ENCODE peak calls at places on chromosomes 16 and 17, in five cellular contexts. One of them, this sample, is unnamed.

GRCh38 chr16:70576431-70577255 is 53.0 kb downstream of the SF3B3 start:
- DNase-seq in tibial nerve: no peak
- DNase-seq in body of pancreas: no peak
- DNase-seq in pancreas: no peak
- DNase-seq in brain microvascular endothelial cell: peak; percentile 33
- DNase-seq in this sample: no peak

GRCh38 chr16:3145151-3145550 is 10.3 kb downstream of the ZNF213 start:
- DNase-seq in tibial nerve: no peak
- DNase-seq in body of pancreas: no peak
- DNase-seq in pancreas: no peak
- DNase-seq in brain microvascular endothelial cell: no peak
- DNase-seq in this sample: no peak

GRCh38 chr17:41718287-41718645 is 6.1 kb downstream of the GAST start:
- DNase-seq in tibial nerve: no peak
- DNase-seq in body of pancreas: no peak
- DNase-seq in pancreas: no peak
- DNase-seq in brain microvascular endothelial cell: no peak
- DNase-seq in this sample: no peak

GRCh38 chr17:8964801-8965393 is 610 bp downstream of the PIK3R5 start:
- DNase-seq in tibial nerve: no peak
- DNase-seq in body of pancreas: peak; percentile 9
- DNase-seq in pancreas: no peak
- DNase-seq in brain microvascular endothelial cell: no peak
- DNase-seq in this sample: no peak

GRCh38 chr16:20181386-20181785 is 107.7 kb upstream of the GPR139 start:
- DNase-seq in tibial nerve: no peak
- DNase-seq in body of pancreas: no peak
- DNase-seq in pancreas: no peak
- DNase-seq in brain microvascular endothelial cell: no peak
- DNase-seq in this sample: no peak

GRCh38 chr17:57622327-57622885 is 122.7 kb downstream of the CCDC182 start:
- DNase-seq in tibial nerve: no peak
- DNase-seq in body of pancreas: no peak
- DNase-seq in pancreas: no peak
- DNase-seq in brain microvascular endothelial cell: no peak
- DNase-seq in this sample: no peak

GRCh38 chr16:81807767-81808166 is 28.7 kb downstream of the PLCG2 start:
- DNase-seq in tibial nerve: no peak
- DNase-seq in body of pancreas: no peak
- DNase-seq in pancreas: no peak
- DNase-seq in brain microvascular endothelial cell: no peak
- DNase-seq in this sample: no peak

GRCh38 chr17:33228548-33228947 is 64.5 kb downstream of the ASIC2 start:
- DNase-seq in tibial nerve: no peak
- DNase-seq in body of pancreas: no peak
- DNase-seq in pancreas: no peak
- DNase-seq in brain microvascular endothelial cell: no peak
- DNase-seq in this sample: no peak

GRCh38 chr17:22277595-22277994 is 585.3 kb downstream of the KCNJ18 start:
- DNase-seq in tibial nerve: no peak
- DNase-seq in body of pancreas: no peak
- DNase-seq in pancreas: no peak
- DNase-seq in brain microvascular endothelial cell: no peak
- DNase-seq in this sample: no peak

GRCh38 chr17:7686221-7687071 is 844 bp downstream of the TP53 start:
- DNase-seq in tibial nerve: peak; percentile 66
- DNase-seq in body of pancreas: peak; percentile 77
- DNase-seq in pancreas: peak; percentile 76
- DNase-seq in brain microvascular endothelial cell: peak; percentile 68
- DNase-seq in this sample: peak; percentile 82

GRCh38 chr17:17860761-17861107 is 23.9 kb upstream of the SREBF1 start:
- DNase-seq in tibial nerve: no peak
- DNase-seq in body of pancreas: no peak
- DNase-seq in pancreas: no peak
- DNase-seq in brain microvascular endothelial cell: no peak
- DNase-seq in this sample: no peak

GRCh38 chr17:75183999-75184884 is 1.5 kb upstream of the SUMO2 start:
- DNase-seq in tibial nerve: no peak
- DNase-seq in body of pancreas: no peak
- DNase-seq in pancreas: no peak
- DNase-seq in brain microvascular endothelial cell: no peak
- DNase-seq in this sample: no peak

DNA sequence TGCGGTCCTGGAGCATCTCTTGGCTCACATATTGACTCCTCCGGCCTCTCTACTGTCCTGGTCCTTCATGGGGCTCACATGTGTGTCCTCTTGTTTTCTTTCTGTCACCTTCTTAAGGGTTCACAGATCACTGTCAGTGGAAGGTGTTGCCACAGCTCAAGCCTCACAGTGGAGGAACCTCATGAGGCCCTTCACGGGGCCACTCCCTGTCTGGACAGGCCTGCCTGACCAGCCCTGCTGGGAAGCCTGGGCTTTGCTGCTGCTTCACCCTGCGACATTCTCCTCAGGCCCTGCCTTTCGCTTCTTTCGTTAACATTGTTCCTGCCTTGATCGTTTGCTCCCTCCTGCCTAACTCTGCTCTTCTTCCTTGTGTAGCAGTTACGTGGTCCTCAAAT is 56.0 kb downstream of the WDR45B start:
- DNase-seq in tibial nerve: no peak
- DNase-seq in body of pancreas: peak; percentile 20
- DNase-seq in pancreas: no peak
- DNase-seq in brain microvascular endothelial cell: no peak
- DNase-seq in this sample: no peak
- H3K27ac ChIP-seq in tibial nerve: peak overlapping the region; percentile 98
- H3K27ac ChIP-seq in body of pancreas: peak overlapping the region; percentile 92
- H3K27ac ChIP-seq in pancreas: peak overlapping the region; percentile 96
- H3K27ac ChIP-seq in brain microvascular endothelial cell: no peak overlapping the region
- H3K27ac ChIP-seq in this sample: peak overlapping the region; percentile 35

DNA sequence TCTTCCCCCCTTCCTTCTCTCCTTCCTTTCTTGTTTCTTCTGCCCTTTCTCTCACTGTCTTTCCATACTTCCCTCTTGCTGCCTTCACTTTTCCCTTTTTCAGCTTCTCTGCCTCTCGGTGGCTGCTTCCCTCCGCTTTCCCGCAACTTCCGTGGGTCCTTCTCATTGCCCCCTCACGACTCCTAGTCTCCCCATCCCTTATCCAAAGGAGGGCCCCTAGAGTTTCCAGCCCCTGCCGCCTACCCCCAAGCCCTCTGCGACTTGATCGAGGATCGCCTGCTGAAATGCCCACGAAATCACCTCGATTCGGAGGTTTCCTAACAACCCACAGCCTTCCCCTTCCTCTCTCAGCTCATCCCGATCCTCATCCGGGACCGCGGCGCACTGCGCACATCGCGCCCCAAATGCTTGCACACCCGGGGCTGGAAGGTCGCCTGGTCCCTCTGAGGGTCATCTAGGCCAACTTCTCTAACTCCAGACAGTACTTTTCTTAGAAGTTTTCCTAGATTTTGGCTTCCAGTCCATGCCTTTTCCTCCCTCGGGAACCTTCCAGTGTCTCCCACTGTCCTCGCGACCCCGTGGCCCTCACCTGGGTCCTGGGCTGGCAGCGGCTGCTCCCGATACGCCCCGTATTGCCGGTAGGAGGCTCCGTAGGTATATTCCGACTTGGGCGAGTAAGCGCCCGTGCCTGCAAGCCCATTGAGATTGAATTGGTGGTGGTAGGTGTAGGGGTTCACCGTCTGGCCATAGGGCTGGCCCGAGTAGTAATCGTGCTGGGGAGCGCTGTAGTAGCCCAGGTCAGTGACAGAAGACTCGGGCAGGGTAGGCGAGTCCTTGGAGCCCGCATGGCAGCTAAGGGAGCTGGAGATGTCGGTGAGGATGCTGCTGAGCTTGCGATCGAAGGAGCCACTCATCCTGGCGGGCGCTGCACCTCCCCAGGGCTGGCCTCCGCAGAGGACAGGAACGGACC is 654 bp downstream of the DLX3 start:
- DNase-seq in tibial nerve: no peak
- DNase-seq in body of pancreas: no peak
- DNase-seq in pancreas: no peak
- DNase-seq in brain microvascular endothelial cell: no peak
- DNase-seq in this sample: peak; percentile 66
- TF ChIP-seq CTCF in tibial nerve: no peak
- TF ChIP-seq CTCF in body of pancreas: no peak
- TF ChIP-seq CTCF in pancreas: no peak
- TF ChIP-seq CTCF in brain microvascular endothelial cell: no peak
- TF ChIP-seq CTCF in this sample: peak; percentile 42

GRCh38 chr17:48930435-48930873 is 14.2 kb downstream of the SNF8 start:
- DNase-seq in tibial nerve: no peak
- DNase-seq in body of pancreas: no peak
- DNase-seq in pancreas: no peak
- DNase-seq in brain microvascular endothelial cell: no peak
- DNase-seq in this sample: peak; percentile 37
- H3K36me3 ChIP-seq in tibial nerve: peaks cover 2% of the 10 kb centered on the region
- H3K36me3 ChIP-seq in body of pancreas: peaks cover 24% of the 10 kb centered on the region
- H3K36me3 ChIP-seq in pancreas: peaks cover 47% of the 10 kb centered on the region
- H3K36me3 ChIP-seq in brain microvascular endothelial cell: peaks cover 93% of the 10 kb centered on the region
- H3K36me3 ChIP-seq in this sample: peaks cover 97% of the 10 kb centered on the region

GRCh38 chr16:10923650-10924214 is 18.5 kb downstream of the DEXI start:
- DNase-seq in tibial nerve: no peak
- DNase-seq in body of pancreas: peak; percentile 60
- DNase-seq in pancreas: peak; percentile 56
- DNase-seq in brain microvascular endothelial cell: no peak
- DNase-seq in this sample: no peak
- H3K27ac ChIP-seq in tibial nerve: peak overlapping the region; percentile 53
- H3K27ac ChIP-seq in body of pancreas: no peak overlapping the region
- H3K27ac ChIP-seq in pancreas: no peak overlapping the region
- H3K27ac ChIP-seq in brain microvascular endothelial cell: no peak overlapping the region
- H3K27ac ChIP-seq in this sample: no peak overlapping the region

DNA sequence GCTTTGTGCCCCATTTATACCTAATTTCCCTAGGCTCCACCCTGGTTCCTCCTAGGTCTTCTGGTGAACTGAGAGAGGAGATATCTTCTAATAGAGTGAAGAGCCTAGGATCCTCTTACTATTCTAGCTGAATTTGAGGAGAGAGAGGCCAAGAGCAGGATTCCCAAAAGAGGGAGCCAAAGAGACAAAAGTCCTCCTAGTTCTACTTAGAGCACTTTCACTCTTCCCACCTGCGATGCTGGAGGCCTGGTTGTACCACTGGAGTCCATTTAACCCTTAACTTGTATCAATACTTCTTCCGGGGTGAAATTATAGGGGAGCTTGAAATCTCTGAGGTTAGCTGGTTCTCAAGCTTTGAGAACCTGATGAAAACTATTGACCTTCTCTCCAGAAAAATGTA is 3.4 kb upstream of the SSH2 start:
- DNase-seq in tibial nerve: no peak
- DNase-seq in body of pancreas: no peak
- DNase-seq in pancreas: no peak
- DNase-seq in brain microvascular endothelial cell: peak; percentile 16
- DNase-seq in this sample: peak; percentile 19
- TF ChIP-seq CTCF in tibial nerve: no peak
- TF ChIP-seq CTCF in body of pancreas: no peak
- TF ChIP-seq CTCF in pancreas: no peak
- TF ChIP-seq CTCF in brain microvascular endothelial cell: peak; percentile 58
- TF ChIP-seq CTCF in this sample: peak; percentile 42

GRCh38 chr16:27522173-27522707 is 27.5 kb downstream of the GTF3C1 start:
- DNase-seq in tibial nerve: no peak
- DNase-seq in body of pancreas: no peak
- DNase-seq in pancreas: no peak
- DNase-seq in brain microvascular endothelial cell: no peak
- DNase-seq in this sample: no peak
- H3K36me3 ChIP-seq in tibial nerve: peaks cover 4% of the 10 kb centered on the region
- H3K36me3 ChIP-seq in body of pancreas: peaks cover 33% of the 10 kb centered on the region
- H3K36me3 ChIP-seq in pancreas: peaks cover 36% of the 10 kb centered on the region
- H3K36me3 ChIP-seq in brain microvascular endothelial cell: peaks cover 63% of the 10 kb centered on the region
- H3K36me3 ChIP-seq in this sample: peaks cover 78% of the 10 kb centered on the region

GRCh38 chr17:66301864-66302741 is at the start of gene PRKCA:
- DNase-seq in tibial nerve: peak; percentile 37
- DNase-seq in body of pancreas: peak; percentile 83
- DNase-seq in pancreas: peak; percentile 80
- DNase-seq in brain microvascular endothelial cell: peak; percentile 41
- DNase-seq in this sample: peak; percentile 68

GRCh38 chr17:66304304-66305174 is 2.1 kb downstream of the PRKCA start:
- DNase-seq in tibial nerve: no peak
- DNase-seq in body of pancreas: peak; percentile 18
- DNase-seq in pancreas: no peak
- DNase-seq in brain microvascular endothelial cell: no peak
- DNase-seq in this sample: no peak

GRCh38 chr17:66301418-66301863 is 972 bp upstream of the PRKCA start:
- DNase-seq in tibial nerve: no peak
- DNase-seq in body of pancreas: no peak
- DNase-seq in pancreas: no peak
- DNase-seq in brain microvascular endothelial cell: no peak
- DNase-seq in this sample: no peak

GRCh38 chr17:66300956-66301355 is 1.5 kb upstream of the PRKCA start:
- DNase-seq in tibial nerve: no peak
- DNase-seq in body of pancreas: no peak
- DNase-seq in pancreas: no peak
- DNase-seq in brain microvascular endothelial cell: no peak
- DNase-seq in this sample: no peak

GRCh38 chr17:66302761-66303626 is 581 bp downstream of the PRKCA start:
- DNase-seq in tibial nerve: peak; percentile 39
- DNase-seq in body of pancreas: peak; percentile 77
- DNase-seq in pancreas: peak; percentile 66
- DNase-seq in brain microvascular endothelial cell: peak; percentile 12
- DNase-seq in this sample: peak; percentile 65
- H3K27ac ChIP-seq in tibial nerve: peak overlapping the region; percentile 84
- H3K27ac ChIP-seq in body of pancreas: peak overlapping the region; percentile 74
- H3K27ac ChIP-seq in pancreas: peak overlapping the region; percentile 71
- H3K27ac ChIP-seq in brain microvascular endothelial cell: peak overlapping the region; percentile 22
- H3K27ac ChIP-seq in this sample: peak overlapping the region; percentile 14

GRCh38 chr17:49970498-49970897 is 1.5 kb downstream of the DLX4 start:
- DNase-seq in tibial nerve: no peak
- DNase-seq in body of pancreas: no peak
- DNase-seq in pancreas: no peak
- DNase-seq in brain microvascular endothelial cell: no peak
- DNase-seq in this sample: no peak
- TF ChIP-seq CTCF in tibial nerve: no peak
- TF ChIP-seq CTCF in body of pancreas: no peak
- TF ChIP-seq CTCF in pancreas: no peak
- TF ChIP-seq CTCF in brain microvascular endothelial cell: no peak
- TF ChIP-seq CTCF in this sample: no peak

DNA sequence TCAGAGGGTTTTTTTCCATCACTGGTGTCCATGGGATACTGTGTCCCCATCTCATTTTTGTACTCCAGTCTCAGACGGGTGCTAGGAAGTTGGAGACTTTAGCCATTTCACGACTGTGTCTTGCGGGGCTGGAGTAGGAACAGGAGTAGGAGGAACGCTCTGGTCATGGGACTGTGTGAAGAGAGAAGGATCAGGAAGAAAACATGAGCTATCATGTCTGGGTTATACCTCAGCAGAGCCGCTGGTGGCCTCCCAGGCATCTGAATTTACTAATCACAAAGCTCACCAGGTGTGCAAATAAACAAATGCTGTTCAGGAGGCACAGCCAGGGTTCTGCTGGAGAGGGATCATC is 225.4 kb downstream of the SEC14L1 start:
- DNase-seq in tibial nerve: no peak
- DNase-seq in body of pancreas: no peak
- DNase-seq in pancreas: no peak
- DNase-seq in brain microvascular endothelial cell: no peak
- DNase-seq in this sample: no peak
- H3K36me3 ChIP-seq in tibial nerve: no peaks in the 10 kb centered on the region
- H3K36me3 ChIP-seq in body of pancreas: no peaks in the 10 kb centered on the region
- H3K36me3 ChIP-seq in pancreas: no peaks in the 10 kb centered on the region
- H3K36me3 ChIP-seq in brain microvascular endothelial cell: no peaks in the 10 kb centered on the region
- H3K36me3 ChIP-seq in this sample: peaks cover 48% of the 10 kb centered on the region

This sample was measured in WERI-Rb-1.